ENCODE peak calls at places on chromosome 3, in five cellular contexts. F, C, D, X and V are unnamed samples.

GRCh38 chr3:25728101-25728500 is 55.1 kb downstream of the NGLY1 start:
- DNase-seq in F (no peak), C (no peak), D (no peak), X (no peak), V (no peak)

GRCh38 chr3:47856669-47857068 is 53.7 kb downstream of the DHX30 start:
- DNase-seq in F (no peak), C (no peak), D (no peak), X (no peak), V (no peak)

GRCh38 chr3:197337656-197338055 is 39.2 kb upstream of the DLG1 start:
- DNase-seq in F (no peak), C (no peak), D (no peak), X (no peak), V (no peak)

GRCh38 chr3:80688814-80689213 is 921.0 kb upstream of the ROBO1 start:
- DNase-seq in F (no peak), C (no peak), D (no peak), X (peak), V (no peak)

GRCh38 chr3:168024537-168024941 is 71.2 kb downstream of the GOLIM4 start:
- DNase-seq in F (no peak), C (no peak), D (no peak), X (peak), V (no peak)

GRCh38 chr3:184211297-184211696 is 18.1 kb upstream of the VWA5B2 start:
- DNase-seq in F (no peak), C (no peak), D (no peak), X (no peak), V (no peak)

GRCh38 chr3:122941233-122942206 is 86.0 kb downstream of the SEMA5B start:
- DNase-seq in F (no peak), C (no peak), D (no peak), X (no peak), V (no peak)

GRCh38 chr3:128508852-128509251 is 15.9 kb upstream of the GATA2 start:
- DNase-seq in F (no peak), C (no peak), D (no peak), X (no peak), V (no peak)

GRCh38 chr3:33046521-33046920 is 50.4 kb downstream of the GLB1 start:
- DNase-seq in F (no peak), C (no peak), D (no peak), X (no peak), V (no peak)

GRCh38 chr3:185069583-185070030 is 83.3 kb downstream of the C3orf70 start:
- DNase-seq in F (no peak), C (no peak), D (no peak), X (no peak), V (no peak)

GRCh38 chr3:148790841-148791240 is 36.8 kb upstream of the CPB1 start:
- DNase-seq in F (no peak), C (no peak), D (no peak), X (peak), V (no peak)

GRCh38 chr3:144437989-144438388 is 466.4 kb downstream of the DIPK2A start:
- DNase-seq in F (no peak), C (no peak), D (no peak), X (no peak), V (no peak)

GRCh38 chr3:59235221-59236012 is 185.6 kb upstream of the CFAP20DC start:
- DNase-seq in F (no peak), C (no peak), D (no peak), X (no peak), V (no peak)

GRCh38 chr3:22798461-22798860 is 404.7 kb upstream of the UBE2E2 start:
- DNase-seq in F (no peak), C (no peak), D (no peak), X (no peak), V (no peak)

GRCh38 chr3:119657887-119658702 is 2.3 kb downstream of the POPDC2 start:
- DNase-seq in F (no peak), C (no peak), D (no peak), X (no peak), V (no peak)

GRCh38 chr3:183897606-183898384 is 13.1 kb upstream of the PARL start:
- DNase-seq in F (no peak), C (no peak), D (no peak), X (no peak), V (no peak)

GRCh38 chr3:23735575-23736326 is 70.0 kb upstream of the UBE2E1 start:
- DNase-seq in F (no peak), C (no peak), D (no peak), X (no peak), V (no peak)

GRCh38 chr3:78690806-78691205 is 1077.0 kb downstream of the ROBO1 start:
- DNase-seq in F (no peak), C (no peak), D (no peak), X (peak), V (no peak)

GRCh38 chr3:179969525-179969924 is 67.2 kb downstream of the PEX5L start:
- DNase-seq in F (no peak), C (no peak), D (no peak), X (no peak), V (no peak)

GRCh38 chr3:21330293-21330692 is 420.7 kb downstream of the ZNF385D start:
- DNase-seq in F (no peak), C (no peak), D (no peak), X (no peak), V (no peak)

GRCh38 chr3:193869221-193870201 is 266.4 kb upstream of the HES1 start:
- DNase-seq in F (no peak), C (no peak), D (peak), X (peak), V (peak)

GRCh38 chr3:185332026-185332735 is 30.8 kb upstream of the MAP3K13 start:
- DNase-seq in F (no peak), C (no peak), D (no peak), X (no peak), V (no peak)

DNA sequence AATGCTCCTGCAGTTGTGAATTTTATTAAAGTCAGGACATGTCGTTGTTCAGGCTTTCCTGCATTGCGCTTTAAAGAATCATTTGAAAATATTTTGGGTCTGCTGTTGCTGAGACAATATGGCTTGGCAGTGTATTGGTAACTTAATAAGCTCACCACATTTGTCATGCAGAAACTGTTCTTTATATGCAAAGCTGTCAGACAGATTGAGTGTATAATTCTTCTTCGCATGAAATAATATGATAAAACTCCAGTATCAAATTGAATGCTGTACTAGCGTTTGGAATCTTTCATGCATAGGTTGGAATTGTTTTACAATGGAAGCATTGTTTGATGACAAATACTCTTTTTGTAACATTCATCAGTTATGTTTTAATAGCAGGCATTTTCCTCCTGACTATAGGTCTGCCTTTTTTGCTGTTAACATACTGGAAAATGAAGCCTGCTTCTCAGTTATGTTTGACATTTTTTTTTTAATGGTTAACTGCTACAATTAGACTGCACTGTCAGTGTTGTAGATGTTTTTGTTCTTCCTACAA is 53.9 kb downstream of the RBMS3 start:
- DNase-seq in F (no peak), C (no peak), D (no peak), X (no peak), V (no peak)
- H3K4me3 ChIP-seq in F (peak), C (no peak), D (no peak), X (no peak), V (no peak)

GRCh38 chr3:116001063-116001765 is 377.9 kb downstream of the GAP43 start:
- DNase-seq in F (no peak), C (no peak), D (no peak), X (peak), V (no peak)

GRCh38 chr3:116000315-116000714 is 377.0 kb downstream of the GAP43 start:
- DNase-seq in F (no peak), C (no peak), D (no peak), X (peak), V (peak)

GRCh38 chr3:116002240-116002639 is 378.9 kb downstream of the GAP43 start:
- DNase-seq in F (no peak), C (no peak), D (no peak), X (no peak), V (no peak)

GRCh38 chr3:115999001-115999400 is 375.7 kb downstream of the GAP43 start:
- DNase-seq in F (no peak), C (no peak), D (no peak), X (no peak), V (no peak)

DNA sequence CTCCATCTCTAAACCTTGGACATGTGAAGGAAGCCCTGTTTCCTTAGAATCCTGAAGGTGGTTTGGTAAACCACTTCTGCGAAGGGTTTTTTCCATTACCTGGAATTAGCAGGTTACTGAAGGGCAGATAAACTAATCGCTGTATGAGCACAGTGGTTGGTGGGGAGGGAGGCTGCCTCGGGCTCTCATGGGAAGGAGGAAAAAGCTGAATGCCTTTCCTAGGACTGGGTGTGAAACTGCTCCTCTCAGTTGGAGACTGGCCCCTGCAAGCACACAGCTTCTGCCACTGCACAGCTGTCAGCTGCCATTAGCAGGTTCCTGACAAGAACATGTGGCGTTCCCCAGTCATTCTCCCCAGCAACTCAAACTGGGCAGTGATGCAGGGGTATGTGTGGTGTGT is 376.3 kb downstream of the GAP43 start:
- DNase-seq in F (no peak), C (no peak), D (no peak), X (no peak), V (no peak)
- H3K4me3 ChIP-seq in F (no peak), C (no peak), D (no peak), X (no peak), V (no peak)

DNA sequence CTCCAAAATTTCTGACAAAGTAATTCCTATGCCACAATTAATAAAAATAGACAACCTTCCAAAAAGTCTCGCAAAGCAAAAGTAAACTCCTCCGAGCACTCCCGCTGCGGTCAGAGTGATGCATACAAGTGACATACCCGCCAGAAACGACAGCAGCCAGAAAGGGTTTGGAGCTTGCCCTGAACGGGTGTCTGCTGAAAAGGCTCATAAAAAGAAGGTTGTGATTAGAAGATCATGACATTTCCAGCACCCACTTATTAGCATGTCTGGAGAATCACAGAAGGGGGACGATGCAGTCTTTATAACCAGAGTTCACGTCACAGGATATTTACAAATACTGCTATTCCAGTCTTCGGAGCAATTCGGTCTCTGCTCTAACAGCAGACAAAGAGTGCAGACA is 59.1 kb upstream of the FRMD4B start:
- DNase-seq in F (no peak), C (no peak), D (peak), X (no peak), V (no peak)
- H3K4me3 ChIP-seq in F (peak), C (no peak), D (peak), X (no peak), V (peak)

GRCh38 chr3:98326036-98326435 is 27.6 kb upstream of the OR5K4 start:
- DNase-seq in F (no peak), C (no peak), D (no peak), X (no peak), V (no peak)

GRCh38 chr3:98326945-98327344 is 26.7 kb upstream of the OR5K4 start:
- DNase-seq in F (no peak), C (no peak), D (no peak), X (no peak), V (no peak)

GRCh38 chr3:98323425-98323824 is 30.2 kb upstream of the OR5K4 start:
- DNase-seq in F (no peak), C (no peak), D (no peak), X (no peak), V (no peak)

GRCh38 chr3:98326494-98326893 is 27.2 kb upstream of the OR5K4 start:
- DNase-seq in F (no peak), C (no peak), D (no peak), X (no peak), V (no peak)

GRCh38 chr3:98325055-98325454 is 28.6 kb upstream of the OR5K4 start:
- DNase-seq in F (peak), C (no peak), D (no peak), X (no peak), V (no peak)
- H3K4me3 ChIP-seq in F (no peak), C (no peak), D (no peak), X (no peak), V (no peak)

GRCh38 chr3:127473244-127474024 is 117.1 kb downstream of the TPRA1 start:
- DNase-seq in F (peak), C (no peak), D (no peak), X (no peak), V (no peak)
- H3K4me3 ChIP-seq in F (no peak), C (no peak), D (no peak), X (no peak), V (no peak)

DNA sequence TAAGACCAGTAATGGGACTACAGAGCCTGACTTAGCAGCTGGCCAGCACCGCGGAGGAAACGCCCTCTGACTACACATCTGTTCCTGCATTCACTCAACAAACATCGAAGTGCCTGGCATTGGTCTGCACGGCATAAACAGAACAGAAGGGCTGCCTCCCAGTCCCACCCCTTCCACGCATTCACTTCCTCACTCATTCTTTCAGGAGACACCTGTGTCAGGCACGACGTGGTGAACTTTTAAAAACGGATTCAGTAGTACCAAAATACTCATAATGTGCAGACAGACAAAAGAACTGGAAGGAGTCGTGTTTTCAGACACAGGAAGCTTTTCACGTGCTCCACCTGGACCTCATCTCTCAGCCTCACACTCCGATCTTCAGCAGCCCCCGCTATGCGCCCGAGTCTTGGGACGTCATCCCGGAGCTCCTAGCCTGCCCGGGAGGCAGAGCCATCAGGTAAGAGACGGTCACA is 123.3 kb downstream of the XXYLT1 start:
- DNase-seq in F (peak), C (no peak), D (no peak), X (no peak), V (no peak)
- H3K4me3 ChIP-seq in F (peak), C (no peak), D (no peak), X (no peak), V (no peak)

DNA sequence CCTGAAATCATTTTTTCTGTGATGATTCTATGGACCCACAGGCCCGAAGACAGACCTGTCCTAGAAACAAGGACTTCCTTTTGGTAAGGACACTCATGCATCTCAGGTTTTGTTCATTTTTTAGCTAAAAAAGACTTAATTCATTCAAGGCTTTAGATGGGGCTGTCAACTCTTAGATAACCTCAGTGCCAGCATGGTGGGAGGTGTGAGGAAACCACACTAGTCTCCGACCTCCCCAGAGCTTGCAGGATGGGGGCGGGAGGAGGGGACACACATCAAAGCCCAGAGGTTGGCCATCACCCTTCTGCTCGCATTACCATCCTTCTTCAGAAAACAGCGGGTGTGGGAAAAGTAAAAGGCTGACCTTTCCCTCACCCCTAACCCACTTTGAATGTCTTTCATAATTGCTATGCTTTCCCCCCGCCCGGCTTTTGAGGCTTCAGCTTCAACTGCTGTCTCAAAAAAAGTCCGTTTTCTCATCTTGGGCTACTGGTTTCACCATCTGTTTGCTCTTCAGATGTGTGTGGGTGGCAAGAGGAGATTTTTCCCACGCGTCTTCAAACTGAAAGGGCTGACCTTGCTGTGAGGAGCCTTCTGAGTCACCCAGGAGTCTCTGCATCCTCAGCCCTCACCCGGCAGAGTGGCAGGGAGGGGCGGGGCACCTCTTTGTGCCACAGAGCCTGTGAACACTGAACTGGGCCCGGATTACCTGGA is 27.6 kb upstream of the CXCR6 start:
- DNase-seq in F (no peak), C (peak), D (no peak), X (peak), V (no peak)
- H3K4me3 ChIP-seq in F (no peak), C (no peak), D (no peak), X (no peak), V (no peak)